ENCODE peak calls at places on chromosomes 12 and 14, in six cellular contexts. C, F, Z, A, J and H are unnamed samples.

GRCh38 chr12:50620050-50620974 is 115.5 kb downstream of the DIP2B start:
- DNase-seq in C (peak; percentile 69), F (peak; percentile 95), Z (no peak), A (peak; percentile 94), J (peak; percentile 29), H (peak; percentile 27)

GRCh38 chr12:84605988-84606387 is 306.6 kb downstream of the SLC6A15 start:
- DNase-seq in C (no peak), F (no peak), Z (no peak), A (no peak), J (no peak), H (no peak)

GRCh38 chr12:111437816-111438454 is 32.2 kb downstream of the SH2B3 start:
- DNase-seq in C (peak; percentile 48), F (peak; percentile 88), Z (no peak), A (peak; percentile 88), J (no peak), H (no peak)

GRCh38 chr12:65892905-65893304 is 68.6 kb downstream of the HMGA2 start:
- DNase-seq in C (no peak), F (peak; percentile 87), Z (no peak), A (peak; percentile 89), J (no peak), H (no peak)

GRCh38 chr12:77204055-77204454 is 138.7 kb upstream of the E2F7 start:
- DNase-seq in C (no peak), F (peak; percentile 5), Z (peak; percentile 62), A (no peak), J (no peak), H (no peak)

GRCh38 chr12:68529869-68530268 is 80.8 kb upstream of the RAP1B start:
- DNase-seq in C (no peak), F (no peak), Z (no peak), A (no peak), J (no peak), H (no peak)

GRCh38 chr12:129459886-129460285 is 443.9 kb downstream of the TMEM132D start:
- DNase-seq in C (no peak), F (no peak), Z (no peak), A (no peak), J (no peak), H (no peak)

GRCh38 chr12:63915105-63915830 is 70.8 kb downstream of the SRGAP1 start:
- DNase-seq in C (peak; percentile 77), F (peak; percentile 71), Z (no peak), A (peak; percentile 74), J (no peak), H (no peak)

GRCh38 chr12:8629486-8630033 is 16.9 kb upstream of the AICDA start:
- DNase-seq in C (peak; percentile 90), F (no peak), Z (no peak), A (peak; percentile 54), J (no peak), H (no peak)

GRCh38 chr14:85536835-85537195 is 6.9 kb downstream of the FLRT2 start:
- DNase-seq in C (no peak), F (peak; percentile 53), Z (no peak), A (peak; percentile 34), J (no peak), H (no peak)

GRCh38 chr12:95736631-95737030 is 53.9 kb downstream of the NTN4 start:
- DNase-seq in C (no peak), F (peak; percentile 47), Z (no peak), A (no peak), J (no peak), H (no peak)

GRCh38 chr12:9626821-9627220 is 19.1 kb upstream of the KLRB1 start:
- DNase-seq in C (no peak), F (no peak), Z (no peak), A (no peak), J (no peak), H (no peak)

GRCh38 chr12:25590021-25590721 is 37.1 kb upstream of the LMNTD1 start:
- DNase-seq in C (no peak), F (no peak), Z (no peak), A (no peak), J (no peak), H (no peak)

GRCh38 chr12:95637471-95638155 is 86.3 kb upstream of the USP44 start:
- DNase-seq in C (peak; percentile 87), F (peak; percentile 100), Z (no peak), A (peak; percentile 81), J (no peak), H (no peak)

GRCh38 chr12:2719405-2719804 is 75.4 kb upstream of the FKBP4 start:
- DNase-seq in C (peak; percentile 27), F (no peak), Z (no peak), A (peak; percentile 7), J (no peak), H (no peak)

GRCh38 chr12:70830221-70831061 is 90.1 kb downstream of the PTPRR start:
- DNase-seq in C (no peak), F (no peak), Z (no peak), A (no peak), J (no peak), H (no peak)

GRCh38 chr12:52074006-52074405 is 4.2 kb downstream of the ATG101 start:
- DNase-seq in C (no peak), F (no peak), Z (no peak), A (peak; percentile 80), J (no peak), H (no peak)

GRCh38 chr12:52073531-52073950 is 3.8 kb downstream of the ATG101 start:
- DNase-seq in C (no peak), F (no peak), Z (no peak), A (no peak), J (no peak), H (no peak)

GRCh38 chr12:52069410-52070242 is at the start of gene ATG101:
- DNase-seq in C (peak; percentile 97), F (peak; percentile 96), Z (peak; percentile 97), A (peak; percentile 98), J (peak; percentile 82), H (peak; percentile 96)

GRCh38 chr12:52067081-52067374 is 2.8 kb upstream of the ATG101 start:
- DNase-seq in C (no peak), F (no peak), Z (no peak), A (no peak), J (no peak), H (no peak)

DNA sequence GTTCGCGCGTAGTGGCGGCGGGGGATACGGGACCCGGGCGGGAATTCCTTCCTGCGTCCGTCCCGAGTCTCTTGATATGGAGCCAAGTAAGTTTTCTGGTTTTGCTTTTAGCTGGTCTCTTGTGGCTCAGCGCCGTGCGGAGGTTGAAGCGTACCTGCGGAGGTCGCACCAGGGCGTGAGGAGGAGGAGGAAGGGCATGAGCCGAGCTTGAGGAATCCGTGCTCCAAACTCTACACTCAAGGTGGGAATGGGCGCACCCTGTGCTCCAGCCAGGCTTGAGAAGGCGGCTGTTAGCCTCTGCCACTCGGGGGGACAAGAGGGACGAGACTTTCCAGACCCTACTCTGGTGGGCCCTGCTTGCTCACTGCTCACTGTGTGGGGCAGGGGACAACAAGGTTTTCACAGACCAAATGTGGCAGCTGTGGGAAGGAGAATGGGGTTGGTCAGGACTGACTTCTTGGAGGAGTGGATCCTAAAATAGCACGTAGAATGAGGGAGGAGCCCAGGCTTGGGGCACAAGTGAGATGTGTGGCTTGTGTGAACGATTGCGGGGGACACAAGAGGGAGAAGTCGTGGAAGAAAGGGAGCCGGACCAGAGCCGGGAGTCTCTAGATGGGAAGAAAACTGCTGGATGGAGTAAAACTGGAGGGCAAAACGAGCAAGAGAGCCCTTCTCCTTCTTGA is 606 bp downstream of the ATG101 start:
- DNase-seq in C (no peak), F (no peak), Z (no peak), A (peak; percentile 59), J (no peak), H (no peak)
- H2AK5ac ChIP-seq in C (peak overlapping the region; percentile 80), F (peak overlapping the region; percentile 96), Z (no peak overlapping the region), A (no peak overlapping the region), J (peak overlapping the region; percentile 16), H (peak overlapping the region; percentile 0)

GRCh38 chr14:87181288-87181687 is 811.7 kb downstream of the GALC start:
- DNase-seq in C (no peak), F (no peak), Z (no peak), A (no peak), J (no peak), H (no peak)
- H2AFZ ChIP-seq in C (no peak overlapping the region), F (no peak overlapping the region), Z (no peak overlapping the region), A (no peak overlapping the region), J (no peak overlapping the region), H (no peak overlapping the region)

DNA sequence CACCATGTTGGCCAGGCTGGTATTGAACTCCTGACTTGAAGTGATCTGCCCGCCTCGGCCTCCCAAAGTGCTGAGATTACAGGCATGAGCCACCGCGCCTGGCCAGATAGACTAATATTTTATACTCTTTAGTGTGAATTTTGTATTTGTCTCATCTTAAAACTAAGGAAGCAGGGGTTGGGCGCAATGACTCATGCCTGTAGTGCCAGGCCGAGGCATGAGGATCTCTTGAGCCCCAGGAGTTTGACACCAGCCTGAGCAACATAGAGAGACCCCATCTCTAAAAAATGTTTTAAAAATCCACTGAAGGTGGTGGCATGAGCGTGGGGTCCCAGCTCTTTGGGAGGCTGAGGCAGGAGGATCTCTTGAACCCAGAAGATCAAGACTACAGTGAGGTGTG is 9.0 kb downstream of the DYNC1H1 start:
- DNase-seq in C (no peak), F (no peak), Z (no peak), A (no peak), J (no peak), H (no peak)
- H3K27ac ChIP-seq in C (no peak overlapping the region), F (peak overlapping the region; percentile 24), Z (no peak overlapping the region), A (peak overlapping the region; percentile 83), J (no peak overlapping the region), H (no peak overlapping the region)

DNA sequence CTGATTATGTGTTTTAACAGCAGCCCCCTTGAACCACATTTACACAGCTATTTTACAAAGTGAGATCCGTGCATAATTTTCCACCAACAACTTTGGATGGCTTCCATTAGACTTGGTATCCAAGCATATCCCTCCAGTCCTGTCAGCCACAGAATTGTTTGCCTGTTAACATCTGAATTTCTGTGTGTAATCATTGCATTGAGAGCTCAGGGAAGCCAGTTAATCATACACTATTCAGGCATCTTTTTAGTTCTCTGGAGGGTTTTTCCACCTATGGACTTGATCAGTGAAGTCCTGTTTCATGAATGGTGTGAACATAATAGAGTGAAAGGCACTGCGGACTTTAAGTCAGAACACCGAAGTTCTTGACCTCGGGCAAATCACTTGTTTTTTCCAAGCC is 93.8 kb downstream of the SAMD4A start:
- DNase-seq in C (no peak), F (no peak), Z (no peak), A (no peak), J (no peak), H (no peak)
- H2AK5ac ChIP-seq in C (no peak overlapping the region), F (no peak overlapping the region), Z (no peak overlapping the region), A (no peak overlapping the region), J (no peak overlapping the region), H (no peak overlapping the region)